ENCODE peak calls at places on chromosomes 6 and 20, in six cellular contexts. E is GM12891, I is K562, V is H1, R is HepG2, X is GM12878. J is an unnamed sample.

GRCh38 chr6:20833881-20834515 is 299.7 kb downstream of the CDKAL1 start:
- DNase-seq in E (no peak), I (no peak), V (no peak), R (no peak), X (no peak), J (no peak)

GRCh38 chr6:114033606-114034005 is 62.7 kb upstream of the HDAC2 start:
- DNase-seq in E (no peak), I (no peak), V (no peak), R (no peak), X (no peak), J (no peak)

GRCh38 chr20:19512886-19513285 is 245.2 kb upstream of the RIN2 start:
- DNase-seq in E (no peak), I (no peak), V (no peak), R (no peak), X (no peak), J (no peak)

GRCh38 chr6:134065706-134066105 is 13.3 kb upstream of the SLC2A12 start:
- DNase-seq in E (no peak), I (peak; percentile 59), V (no peak), R (peak; percentile 30), X (no peak), J (no peak)

GRCh38 chr6:159978291-159979135 is 9.6 kb downstream of the IGF2R start:
- DNase-seq in E (no peak), I (no peak), V (no peak), R (no peak), X (peak; percentile 78), J (no peak)

GRCh38 chr20:51749674-51750036 is 18.5 kb downstream of the ATP9A start:
- DNase-seq in E (no peak), I (no peak), V (no peak), R (no peak), X (no peak), J (no peak)

GRCh38 chr6:36126121-36126520 is 4.2 kb upstream of the MAPK13 start:
- DNase-seq in E (no peak), I (no peak), V (no peak), R (no peak), X (no peak), J (no peak)

GRCh38 chr20:39825524-39825923 is 863.4 kb downstream of the DHX35 start:
- DNase-seq in E (no peak), I (no peak), V (no peak), R (no peak), X (no peak), J (no peak)

GRCh38 chr6:15244605-15245360 is 1.1 kb upstream of the JARID2 start:
- DNase-seq in E (no peak), I (peak; percentile 94), V (peak; percentile 67), R (peak; percentile 55), X (no peak), J (peak; percentile 83)

GRCh38 chr6:126176266-126176665 is 163.6 kb upstream of the CENPW start:
- DNase-seq in E (no peak), I (no peak), V (no peak), R (peak; percentile 18), X (no peak), J (no peak)

GRCh38 chr20:42656130-42656529 is 533.6 kb downstream of the PTPRT start:
- DNase-seq in E (no peak), I (no peak), V (no peak), R (no peak), X (no peak), J (no peak)

GRCh38 chr6:112150363-112150762 is 63.0 kb downstream of the FAM229B start:
- DNase-seq in E (no peak), I (no peak), V (no peak), R (no peak), X (no peak), J (no peak)

GRCh38 chr6:158011478-158011920 is 29.8 kb downstream of the SYNJ2 start:
- DNase-seq in E (no peak), I (no peak), V (no peak), R (peak; percentile 100), X (no peak), J (no peak)

GRCh38 chr20:41177636-41178035 is 40.3 kb downstream of the PLCG1 start:
- DNase-seq in E (no peak), I (no peak), V (peak; percentile 40), R (no peak), X (no peak), J (no peak)

GRCh38 chr6:148874698-148875293 is 128.0 kb downstream of the UST start:
- DNase-seq in E (no peak), I (no peak), V (no peak), R (no peak), X (no peak), J (no peak)

GRCh38 chr20:43389839-43390626 is 67.7 kb upstream of the SRSF6 start:
- DNase-seq in E (peak; percentile 13), I (peak; percentile 73), V (peak; percentile 92), R (no peak), X (no peak), J (no peak)

GRCh38 chr6:103122766-103123601 is 1729.5 kb downstream of the GRIK2 start:
- DNase-seq in E (peak; percentile 2), I (peak; percentile 4), V (peak; percentile 88), R (peak; percentile 44), X (no peak), J (no peak)

GRCh38 chr6:17714879-17715860 is 8.4 kb upstream of the NUP153 start:
- DNase-seq in E (no peak), I (peak; percentile 73), V (no peak), R (no peak), X (no peak), J (no peak)

GRCh38 chr6:125904871-125905270 is 51.7 kb upstream of the HINT3 start:
- DNase-seq in E (no peak), I (no peak), V (no peak), R (no peak), X (peak; percentile 50), J (no peak)

GRCh38 chr20:24998631-24999445 is 6.3 kb upstream of the APMAP start:
- DNase-seq in E (no peak), I (no peak), V (peak; percentile 30), R (no peak), X (no peak), J (no peak)

GRCh38 chr6:114000066-114000465 is 29.1 kb upstream of the HDAC2 start:
- DNase-seq in E (no peak), I (no peak), V (no peak), R (no peak), X (no peak), J (no peak)

GRCh38 chr6:68876792-68877493 is 241.9 kb downstream of the ADGRB3 start:
- DNase-seq in E (no peak), I (no peak), V (no peak), R (peak; percentile 3), X (no peak), J (no peak)

GRCh38 chr20:17946572-17947473 is 21.8 kb downstream of the SNX5 start:
- DNase-seq in E (no peak), I (no peak), V (no peak), R (no peak), X (no peak), J (no peak)

GRCh38 chr20:17950670-17951069 is 17.9 kb downstream of the SNX5 start:
- DNase-seq in E (no peak), I (no peak), V (no peak), R (no peak), X (no peak), J (no peak)

GRCh38 chr20:17949899-17950298 is 18.7 kb downstream of the SNX5 start:
- DNase-seq in E (no peak), I (no peak), V (no peak), R (no peak), X (no peak), J (no peak)

GRCh38 chr20:17947474-17947815 is 21.1 kb downstream of the SNX5 start:
- DNase-seq in E (no peak), I (no peak), V (no peak), R (no peak), X (no peak), J (no peak)

DNA sequence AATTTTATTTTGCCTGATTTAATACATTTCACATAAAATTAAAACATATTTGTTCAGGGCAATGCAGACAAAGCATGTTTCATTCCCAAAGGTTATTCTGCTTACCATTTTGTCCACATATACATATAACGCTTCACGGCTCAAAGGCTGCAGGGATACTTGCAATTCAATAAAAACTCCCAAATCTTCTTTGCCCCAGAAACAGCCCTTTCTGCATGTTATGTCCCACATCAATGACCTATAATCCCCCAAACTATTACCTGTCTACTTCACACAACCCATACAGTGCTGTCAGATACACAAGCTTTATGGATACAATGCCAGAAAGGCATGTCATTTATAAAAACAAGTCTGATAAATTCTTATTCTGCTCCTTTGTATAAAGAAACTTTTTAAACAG is 20.2 kb downstream of the SNX5 start:
- DNase-seq in E (no peak), I (no peak), V (no peak), R (no peak), X (no peak), J (no peak)
- TF ChIP-seq TAF1 in E (no peak), I (no peak), V (no peak), R (no peak), X (no peak), J (no peak)

GRCh38 chr20:62358171-62358719 is 8.9 kb downstream of the LAMA5 start:
- DNase-seq in E (no peak), I (peak; percentile 46), V (no peak), R (no peak), X (no peak), J (no peak)

GRCh38 chr20:62356143-62356947 is 10.8 kb downstream of the LAMA5 start:
- DNase-seq in E (no peak), I (peak; percentile 37), V (no peak), R (no peak), X (no peak), J (no peak)

GRCh38 chr20:62357681-62358080 is 9.4 kb downstream of the LAMA5 start:
- DNase-seq in E (no peak), I (no peak), V (no peak), R (no peak), X (no peak), J (no peak)

GRCh38 chr20:62355527-62356142 is 11.5 kb downstream of the LAMA5 start:
- DNase-seq in E (no peak), I (no peak), V (no peak), R (peak; percentile 65), X (no peak), J (no peak)

GRCh38 chr20:62356948-62357667 is 10.0 kb downstream of the LAMA5 start:
- DNase-seq in E (no peak), I (peak; percentile 87), V (no peak), R (no peak), X (no peak), J (no peak)
- TF ChIP-seq POLR2A in E (no peak), I (no peak), V (no peak), R (no peak), X (no peak), J (no peak)

GRCh38 chr6:52697903-52698302 is 27.0 kb downstream of the TMEM14A start:
- DNase-seq in E (no peak), I (no peak), V (no peak), R (no peak), X (no peak), J (no peak)
- TF ChIP-seq TAF1 in E (no peak), I (no peak), V (no peak), R (no peak), X (no peak), J (no peak)

DNA sequence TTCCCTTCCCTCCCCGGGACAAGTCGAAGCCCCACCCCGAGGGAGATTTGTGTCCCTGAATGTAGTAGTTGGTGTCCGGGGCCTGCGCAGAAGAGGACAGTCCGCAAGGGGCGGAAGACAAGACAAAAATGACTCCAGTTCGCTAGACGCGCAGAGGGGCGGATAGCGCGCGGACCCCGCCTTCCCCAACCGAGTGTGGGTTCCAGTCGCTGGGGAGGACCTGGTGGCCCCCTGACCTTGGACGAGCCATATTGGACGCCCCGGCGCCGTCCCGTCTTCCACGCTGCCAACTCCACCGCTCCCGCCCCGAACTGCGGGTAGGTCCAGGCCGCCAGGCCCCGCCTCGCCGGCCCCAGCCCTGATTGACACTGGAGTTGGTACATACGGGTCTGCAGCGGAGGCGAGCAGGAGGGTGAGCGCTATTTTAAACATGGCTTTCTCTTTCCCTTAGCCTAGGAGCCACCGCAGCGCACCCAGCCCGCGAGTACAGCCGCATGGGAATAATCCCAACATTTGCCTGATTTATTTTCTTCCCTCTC is 802 bp downstream of the HMGN3 start:
- DNase-seq in E (peak; percentile 54), I (peak; percentile 69), V (peak; percentile 89), R (peak; percentile 84), X (peak; percentile 51), J (peak; percentile 71)
- TF ChIP-seq POLR2A in E (peak; percentile 78), I (peak; percentile 62), V (peak; percentile 78), R (peak; percentile 64), X (peak; percentile 88), J (peak; percentile 80)

J was measured in GM12892.